ENCODE peak calls at places on chromosome 18, in ten cellular contexts. One of them, this sample, is unnamed.

GRCh38 chr18:55875330-55875933 is 287.4 kb upstream of the TCF4 start:
- DNase-seq in DND-41: no peak
- DNase-seq in cardiac fibroblast: no peak
- DNase-seq in tibial nerve: no peak
- DNase-seq in dorsolateral prefrontal cortex: no peak
- DNase-seq in WTC11: no peak
- DNase-seq in fibroblast of mammary gland: peak
- DNase-seq in CD4-positive, alpha-beta T cell: no peak
- DNase-seq in endothelial cell: no peak
- DNase-seq in kidney: no peak
- DNase-seq in this sample: no peak

GRCh38 chr18:45993441-45993840 is 26.3 kb upstream of the EPG5 start:
- DNase-seq in endothelial cell: no peak
- DNase-seq in WTC11: no peak
- DNase-seq in fibroblast of mammary gland: peak
- DNase-seq in DND-41: no peak
- DNase-seq in kidney: no peak
- DNase-seq in CD4-positive, alpha-beta T cell: no peak
- DNase-seq in cardiac fibroblast: peak
- DNase-seq in tibial nerve: no peak
- DNase-seq in dorsolateral prefrontal cortex: no peak
- DNase-seq in this sample: peak

GRCh38 chr18:74412106-74412880 is 44.8 kb downstream of the DIPK1C start:
- DNase-seq in dorsolateral prefrontal cortex: peak
- DNase-seq in CD4-positive, alpha-beta T cell: no peak
- DNase-seq in tibial nerve: no peak
- DNase-seq in DND-41: no peak
- DNase-seq in WTC11: peak
- DNase-seq in endothelial cell: no peak
- DNase-seq in cardiac fibroblast: no peak
- DNase-seq in fibroblast of mammary gland: no peak
- DNase-seq in kidney: no peak
- DNase-seq in this sample: no peak

GRCh38 chr18:35231052-35231451 is 9.8 kb upstream of the ZNF397 start:
- DNase-seq in WTC11: peak
- DNase-seq in fibroblast of mammary gland: peak
- DNase-seq in DND-41: peak
- DNase-seq in cardiac fibroblast: peak
- DNase-seq in tibial nerve: peak
- DNase-seq in endothelial cell: peak
- DNase-seq in dorsolateral prefrontal cortex: peak
- DNase-seq in kidney: peak
- DNase-seq in CD4-positive, alpha-beta T cell: peak
- DNase-seq in this sample: peak

GRCh38 chr18:28650860-28651259 is 473.9 kb upstream of the CDH2 start:
- DNase-seq in kidney: no peak
- DNase-seq in fibroblast of mammary gland: no peak
- DNase-seq in endothelial cell: no peak
- DNase-seq in dorsolateral prefrontal cortex: no peak
- DNase-seq in CD4-positive, alpha-beta T cell: no peak
- DNase-seq in tibial nerve: no peak
- DNase-seq in DND-41: no peak
- DNase-seq in WTC11: no peak
- DNase-seq in cardiac fibroblast: peak
- DNase-seq in this sample: no peak

GRCh38 chr18:38330573-38330972 is 765.0 kb upstream of the CELF4 start:
- DNase-seq in tibial nerve: no peak
- DNase-seq in kidney: no peak
- DNase-seq in CD4-positive, alpha-beta T cell: no peak
- DNase-seq in DND-41: peak
- DNase-seq in cardiac fibroblast: no peak
- DNase-seq in dorsolateral prefrontal cortex: no peak
- DNase-seq in WTC11: no peak
- DNase-seq in endothelial cell: no peak
- DNase-seq in fibroblast of mammary gland: no peak
- DNase-seq in this sample: no peak

GRCh38 chr18:52288403-52289004 is 51.5 kb upstream of the DCC start:
- DNase-seq in cardiac fibroblast: no peak
- DNase-seq in DND-41: peak
- DNase-seq in kidney: no peak
- DNase-seq in dorsolateral prefrontal cortex: no peak
- DNase-seq in tibial nerve: no peak
- DNase-seq in fibroblast of mammary gland: no peak
- DNase-seq in endothelial cell: peak
- DNase-seq in CD4-positive, alpha-beta T cell: no peak
- DNase-seq in WTC11: peak
- DNase-seq in this sample: peak

GRCh38 chr18:59196161-59196560 is 23.8 kb upstream of the GRP start:
- DNase-seq in cardiac fibroblast: no peak
- DNase-seq in DND-41: no peak
- DNase-seq in tibial nerve: no peak
- DNase-seq in CD4-positive, alpha-beta T cell: no peak
- DNase-seq in dorsolateral prefrontal cortex: no peak
- DNase-seq in kidney: no peak
- DNase-seq in fibroblast of mammary gland: no peak
- DNase-seq in WTC11: no peak
- DNase-seq in endothelial cell: no peak
- DNase-seq in this sample: no peak

GRCh38 chr18:44826418-44827259 is 146.0 kb downstream of the SETBP1 start:
- DNase-seq in endothelial cell: no peak
- DNase-seq in kidney: peak
- DNase-seq in CD4-positive, alpha-beta T cell: no peak
- DNase-seq in tibial nerve: peak
- DNase-seq in WTC11: no peak
- DNase-seq in DND-41: no peak
- DNase-seq in fibroblast of mammary gland: peak
- DNase-seq in dorsolateral prefrontal cortex: peak
- DNase-seq in cardiac fibroblast: peak
- DNase-seq in this sample: peak

GRCh38 chr18:58263055-58263732 is 219.2 kb downstream of the NEDD4L start:
- DNase-seq in DND-41: no peak
- DNase-seq in WTC11: no peak
- DNase-seq in tibial nerve: no peak
- DNase-seq in cardiac fibroblast: peak
- DNase-seq in endothelial cell: no peak
- DNase-seq in CD4-positive, alpha-beta T cell: no peak
- DNase-seq in dorsolateral prefrontal cortex: no peak
- DNase-seq in kidney: no peak
- DNase-seq in fibroblast of mammary gland: peak
- DNase-seq in this sample: no peak

GRCh38 chr18:52607985-52608384 is 268.0 kb downstream of the DCC start:
- DNase-seq in CD4-positive, alpha-beta T cell: no peak
- DNase-seq in dorsolateral prefrontal cortex: no peak
- DNase-seq in fibroblast of mammary gland: no peak
- DNase-seq in WTC11: no peak
- DNase-seq in endothelial cell: no peak
- DNase-seq in tibial nerve: no peak
- DNase-seq in kidney: no peak
- DNase-seq in DND-41: no peak
- DNase-seq in cardiac fibroblast: no peak
- DNase-seq in this sample: no peak

GRCh38 chr18:27315001-27315400 is 129.9 kb upstream of the CHST9 start:
- DNase-seq in kidney: no peak
- DNase-seq in dorsolateral prefrontal cortex: no peak
- DNase-seq in fibroblast of mammary gland: no peak
- DNase-seq in cardiac fibroblast: peak
- DNase-seq in CD4-positive, alpha-beta T cell: no peak
- DNase-seq in endothelial cell: no peak
- DNase-seq in WTC11: no peak
- DNase-seq in DND-41: no peak
- DNase-seq in tibial nerve: no peak
- DNase-seq in this sample: no peak

GRCh38 chr18:8461544-8461943 is 147.7 kb upstream of the RAB12 start:
- DNase-seq in kidney: no peak
- DNase-seq in cardiac fibroblast: no peak
- DNase-seq in dorsolateral prefrontal cortex: no peak
- DNase-seq in tibial nerve: no peak
- DNase-seq in endothelial cell: no peak
- DNase-seq in CD4-positive, alpha-beta T cell: no peak
- DNase-seq in WTC11: no peak
- DNase-seq in DND-41: no peak
- DNase-seq in fibroblast of mammary gland: no peak
- DNase-seq in this sample: no peak

GRCh38 chr18:78778651-78779050 is 201.0 kb upstream of the SALL3 start:
- DNase-seq in CD4-positive, alpha-beta T cell: no peak
- DNase-seq in kidney: no peak
- DNase-seq in cardiac fibroblast: no peak
- DNase-seq in dorsolateral prefrontal cortex: no peak
- DNase-seq in tibial nerve: no peak
- DNase-seq in fibroblast of mammary gland: no peak
- DNase-seq in WTC11: no peak
- DNase-seq in DND-41: no peak
- DNase-seq in endothelial cell: no peak
- DNase-seq in this sample: no peak

DNA sequence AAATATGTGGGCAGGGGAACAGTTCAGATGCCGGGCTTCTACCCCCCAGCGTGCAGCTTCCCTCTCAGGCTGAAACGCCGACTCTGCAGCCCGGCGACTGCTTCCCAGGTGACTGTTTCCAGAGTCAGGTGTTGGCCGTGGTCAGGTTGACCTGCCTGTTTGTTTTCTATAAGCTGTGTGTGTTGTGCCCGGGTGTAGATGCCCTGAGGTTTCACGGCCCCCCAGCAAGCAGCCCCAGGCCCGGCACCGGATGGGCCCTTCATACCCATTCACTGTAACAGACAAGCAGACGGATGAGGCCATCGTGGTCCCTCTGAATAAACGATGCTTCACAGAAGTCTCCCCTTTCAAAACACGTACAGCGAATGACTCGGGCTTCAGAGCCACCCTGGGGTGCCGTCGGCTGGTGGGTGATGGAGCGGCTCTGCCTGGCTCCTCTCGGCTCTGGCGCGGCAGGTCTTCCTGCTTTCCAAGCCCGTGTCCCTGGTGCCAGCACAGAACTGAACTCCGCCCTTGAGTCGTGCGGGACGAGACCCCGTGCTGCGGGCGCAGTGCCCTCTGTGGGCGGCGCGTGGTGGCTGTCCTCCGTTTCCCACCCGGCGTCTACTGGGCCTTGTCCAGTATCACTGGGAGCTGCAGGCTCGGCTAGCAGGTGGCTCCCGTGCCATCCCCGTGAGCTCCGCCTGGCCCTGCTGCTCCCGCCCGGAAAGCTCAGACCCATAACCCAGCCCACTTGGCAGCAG is 15.0 kb upstream of the KCNG2 start:
- DNase-seq in WTC11: no peak
- DNase-seq in CD4-positive, alpha-beta T cell: no peak
- DNase-seq in tibial nerve: no peak
- DNase-seq in endothelial cell: no peak
- DNase-seq in cardiac fibroblast: no peak
- DNase-seq in kidney: no peak
- DNase-seq in dorsolateral prefrontal cortex: peak
- DNase-seq in fibroblast of mammary gland: no peak
- DNase-seq in DND-41: no peak
- DNase-seq in this sample: no peak
- TF ChIP-seq CTCF in WTC11: no peak
- TF ChIP-seq CTCF in CD4-positive, alpha-beta T cell: no peak
- TF ChIP-seq CTCF in tibial nerve: no peak
- TF ChIP-seq CTCF in endothelial cell: no peak
- TF ChIP-seq CTCF in cardiac fibroblast: no peak
- TF ChIP-seq CTCF in kidney: no peak
- TF ChIP-seq CTCF in dorsolateral prefrontal cortex: no peak
- TF ChIP-seq CTCF in fibroblast of mammary gland: no peak
- TF ChIP-seq CTCF in DND-41: no peak
- TF ChIP-seq CTCF in this sample: no peak

DNA sequence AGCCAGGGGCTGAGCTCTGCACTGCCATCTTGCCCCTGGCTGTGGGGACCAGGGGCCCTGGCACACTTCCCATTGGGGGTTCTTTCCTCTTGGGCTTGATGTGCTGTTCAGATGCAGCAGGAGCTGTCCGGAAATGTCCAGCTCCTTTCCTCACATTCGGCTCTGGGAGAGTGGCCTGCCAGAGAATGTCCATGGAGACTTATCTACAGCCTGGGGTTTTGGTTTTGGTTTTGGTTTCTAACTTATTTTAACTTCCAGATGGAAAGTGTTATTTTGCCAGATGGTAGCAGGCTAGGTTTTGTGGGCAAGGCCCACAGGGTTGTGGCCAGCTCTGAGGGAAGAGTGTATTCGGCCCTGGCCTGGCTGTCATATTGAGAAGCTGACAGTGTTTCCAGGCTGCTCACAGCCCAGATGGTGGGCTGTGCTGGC is 177.3 kb downstream of the ANKRD30B start:
- DNase-seq in cardiac fibroblast: no peak
- DNase-seq in endothelial cell: no peak
- DNase-seq in CD4-positive, alpha-beta T cell: no peak
- DNase-seq in WTC11: no peak
- DNase-seq in dorsolateral prefrontal cortex: no peak
- DNase-seq in DND-41: peak
- DNase-seq in tibial nerve: no peak
- DNase-seq in kidney: no peak
- DNase-seq in fibroblast of mammary gland: no peak
- DNase-seq in this sample: peak
- TF ChIP-seq CTCF in cardiac fibroblast: no peak
- TF ChIP-seq CTCF in endothelial cell: no peak
- TF ChIP-seq CTCF in CD4-positive, alpha-beta T cell: no peak
- TF ChIP-seq CTCF in WTC11: no peak
- TF ChIP-seq CTCF in dorsolateral prefrontal cortex: no peak
- TF ChIP-seq CTCF in DND-41: no peak
- TF ChIP-seq CTCF in tibial nerve: no peak
- TF ChIP-seq CTCF in kidney: no peak
- TF ChIP-seq CTCF in fibroblast of mammary gland: no peak
- TF ChIP-seq CTCF in this sample: no peak

DNA sequence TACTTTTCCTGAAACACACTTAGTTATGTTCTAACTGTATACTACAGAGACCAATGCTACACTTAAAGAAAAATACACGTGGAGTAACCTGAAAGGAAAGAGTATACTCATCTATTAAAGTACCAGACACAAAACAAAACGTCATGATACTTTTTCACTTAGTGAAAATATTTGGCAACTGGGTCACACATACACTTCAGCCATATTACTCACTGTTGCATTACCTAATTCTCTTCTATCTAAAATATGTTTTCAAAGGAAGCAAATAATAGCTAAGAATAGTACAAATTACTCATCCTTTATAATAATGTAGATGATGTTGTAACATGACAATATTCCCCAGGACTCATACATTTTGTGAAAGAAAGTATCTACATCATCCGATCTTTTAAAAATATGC is 76.5 kb upstream of the EPB41L3 start:
- DNase-seq in cardiac fibroblast: peak
- DNase-seq in DND-41: no peak
- DNase-seq in tibial nerve: no peak
- DNase-seq in WTC11: no peak
- DNase-seq in kidney: no peak
- DNase-seq in fibroblast of mammary gland: peak
- DNase-seq in endothelial cell: no peak
- DNase-seq in CD4-positive, alpha-beta T cell: no peak
- DNase-seq in dorsolateral prefrontal cortex: no peak
- DNase-seq in this sample: peak
- TF ChIP-seq CTCF in cardiac fibroblast: no peak
- TF ChIP-seq CTCF in DND-41: no peak
- TF ChIP-seq CTCF in tibial nerve: no peak
- TF ChIP-seq CTCF in WTC11: no peak
- TF ChIP-seq CTCF in kidney: no peak
- TF ChIP-seq CTCF in fibroblast of mammary gland: no peak
- TF ChIP-seq CTCF in endothelial cell: no peak
- TF ChIP-seq CTCF in CD4-positive, alpha-beta T cell: no peak
- TF ChIP-seq CTCF in dorsolateral prefrontal cortex: no peak
- TF ChIP-seq CTCF in this sample: no peak

GRCh38 chr18:60740313-60740712 is 367.7 kb upstream of the MC4R start:
- DNase-seq in tibial nerve: no peak
- DNase-seq in endothelial cell: no peak
- DNase-seq in fibroblast of mammary gland: no peak
- DNase-seq in kidney: peak
- DNase-seq in CD4-positive, alpha-beta T cell: no peak
- DNase-seq in cardiac fibroblast: no peak
- DNase-seq in DND-41: no peak
- DNase-seq in dorsolateral prefrontal cortex: no peak
- DNase-seq in WTC11: no peak
- DNase-seq in this sample: no peak

GRCh38 chr18:60739212-60739611 is 366.6 kb upstream of the MC4R start:
- DNase-seq in CD4-positive, alpha-beta T cell: no peak
- DNase-seq in cardiac fibroblast: no peak
- DNase-seq in DND-41: no peak
- DNase-seq in WTC11: no peak
- DNase-seq in fibroblast of mammary gland: no peak
- DNase-seq in tibial nerve: no peak
- DNase-seq in dorsolateral prefrontal cortex: no peak
- DNase-seq in kidney: peak
- DNase-seq in endothelial cell: no peak
- DNase-seq in this sample: no peak
- TF ChIP-seq CTCF in CD4-positive, alpha-beta T cell: no peak
- TF ChIP-seq CTCF in cardiac fibroblast: no peak
- TF ChIP-seq CTCF in DND-41: no peak
- TF ChIP-seq CTCF in WTC11: no peak
- TF ChIP-seq CTCF in fibroblast of mammary gland: no peak
- TF ChIP-seq CTCF in tibial nerve: no peak
- TF ChIP-seq CTCF in dorsolateral prefrontal cortex: no peak
- TF ChIP-seq CTCF in kidney: no peak
- TF ChIP-seq CTCF in endothelial cell: no peak
- TF ChIP-seq CTCF in this sample: no peak

This sample was measured in foreskin fibroblast.